ENCODE peak calls at places on chromosomes 16 and 17, in ten cellular contexts. K is effector memory CD4-positive, alpha-beta T cell; P is left lung; W is heart right ventricle; R is ovary; G is cardiac muscle cell; E is fibroblast of lung; X is upper lobe of right lung; T is neuronal stem cell; F is CD4-positive, alpha-beta memory T cell. D is an unnamed sample. For H3K36me3 and H3K9me3, the result is how much of the 10 kb centered on the place peaks cover.

GRCh38 chr16:56742030-56742984 is 12.4 kb downstream of the NUP93 start:
- DNase-seq in R (no peak), T (no peak), F (no peak), E (peak), G (peak), K (no peak), X (no peak), W (no peak), P (no peak), D (no peak)

GRCh38 chr16:1057252-1057932 is 15.2 kb upstream of the SSTR5 start:
- DNase-seq in T (no peak), F (peak), R (no peak), X (no peak), W (peak), G (peak), K (peak), E (no peak), P (no peak), D (peak)

GRCh38 chr16:47731252-47731651 is 270.1 kb downstream of the PHKB start:
- DNase-seq in P (no peak), G (peak), E (peak), R (no peak), K (no peak), X (no peak), F (no peak), W (no peak), T (no peak), D (no peak)

GRCh38 chr17:10754109-10754508 is 24.3 kb upstream of the TMEM220 start:
- DNase-seq in W (peak), E (peak), P (no peak), T (no peak), K (no peak), R (peak), F (no peak), X (no peak), G (peak), D (peak)

GRCh38 chr16:78955206-78955605 is 645.3 kb downstream of the MAF start:
- DNase-seq in P (no peak), T (no peak), X (no peak), G (no peak), K (no peak), W (no peak), R (no peak), F (no peak), E (no peak), D (no peak)

GRCh38 chr16:85750021-85750826 is 672 bp downstream of the C16orf74 start:
- DNase-seq in X (peak), P (peak), G (peak), W (peak), E (peak), T (no peak), K (no peak), R (peak), F (no peak), D (no peak)

GRCh38 chr17:82838386-82839063 is 1.3 kb downstream of the ZNF750 start:
- DNase-seq in K (no peak), R (no peak), F (no peak), E (peak), P (peak), W (peak), G (peak), T (no peak), X (peak), D (peak)

GRCh38 chr17:43033947-43034622 is 9.1 kb downstream of the RND2 start:
- DNase-seq in T (peak), E (no peak), F (no peak), X (no peak), G (no peak), W (no peak), K (no peak), R (no peak), P (no peak), D (no peak)

GRCh38 chr16:16025214-16025968 is 76.0 kb downstream of the ABCC1 start:
- DNase-seq in K (peak), F (peak), G (peak), T (no peak), X (no peak), E (peak), W (no peak), R (no peak), P (no peak), D (no peak)

GRCh38 chr16:50123417-50123816 is 29.7 kb upstream of the TENT4B start:
- DNase-seq in X (no peak), F (no peak), G (no peak), W (no peak), K (no peak), P (no peak), T (no peak), E (no peak), R (no peak), D (no peak)

GRCh38 chr17:15981646-15982580 is 17.6 kb downstream of the ZSWIM7 start:
- DNase-seq in X (no peak), R (no peak), G (peak), F (no peak), W (no peak), K (no peak), P (no peak), T (no peak), E (peak), D (no peak)

GRCh38 chr16:27795992-27796614 is 246.2 kb downstream of the KATNIP start:
- DNase-seq in R (peak), W (peak), X (no peak), E (peak), F (no peak), P (peak), K (no peak), T (peak), G (peak), D (peak)

GRCh38 chr17:49515196-49515770 is 20.2 kb downstream of the NGFR start:
- DNase-seq in G (peak), W (peak), X (peak), E (peak), P (peak), T (peak), R (peak), F (no peak), K (no peak), D (peak)

GRCh38 chr17:65198653-65199382 is 61.6 kb downstream of the RGS9 start:
- DNase-seq in K (no peak), R (no peak), E (peak), X (no peak), W (no peak), T (peak), P (no peak), G (peak), F (no peak), D (no peak)

GRCh38 chr16:122342-122741 is 16.1 kb downstream of the NPRL3 start:
- DNase-seq in W (no peak), X (no peak), E (no peak), F (no peak), K (no peak), P (no peak), G (no peak), R (no peak), T (no peak), D (no peak)

GRCh38 chr17:66805567-66805966 is 29.4 kb upstream of the CACNG5 start:
- DNase-seq in P (no peak), F (no peak), G (no peak), X (no peak), E (no peak), W (no peak), R (no peak), K (no peak), T (no peak), D (no peak)

GRCh38 chr17:82788206-82789001 is 36.5 kb downstream of the TBCD start:
- DNase-seq in W (no peak), E (no peak), G (no peak), K (no peak), F (no peak), R (no peak), T (no peak), X (no peak), P (no peak), D (no peak)

GRCh38 chr17:30151471-30151870 is 34.9 kb downstream of the NSRP1 start:
- DNase-seq in F (no peak), G (no peak), W (no peak), R (no peak), T (no peak), P (no peak), K (no peak), X (no peak), E (no peak), D (no peak)

GRCh38 chr16:64269756-64270155 is 852.1 kb downstream of the CDH11 start:
- DNase-seq in W (no peak), X (no peak), R (no peak), E (peak), G (no peak), P (no peak), T (no peak), F (no peak), K (no peak), D (no peak)

GRCh38 chr17:49964539-49965521 is 4.2 kb upstream of the DLX4 start:
- DNase-seq in P (no peak), X (no peak), E (peak), K (no peak), T (no peak), W (no peak), R (no peak), G (no peak), F (no peak), D (no peak)

GRCh38 chr17:71163121-71163812 is 957.6 kb upstream of the SOX9 start:
- DNase-seq in R (no peak), G (peak), E (peak), K (no peak), P (no peak), W (no peak), T (no peak), F (no peak), X (no peak), D (peak)

GRCh38 chr16:50311891-50312501 is 45.6 kb downstream of the ADCY7 start:
- DNase-seq in G (no peak), T (no peak), R (no peak), W (no peak), K (no peak), F (peak), X (peak), P (no peak), E (no peak), D (no peak)

GRCh38 chr17:36703860-36704266 is 102.5 kb downstream of the MRM1 start:
- DNase-seq in R (peak), F (peak), T (peak), P (peak), G (peak), W (peak), X (peak), K (no peak), E (peak), D (peak)

GRCh38 chr17:45081046-45081703 is 20.1 kb downstream of the NMT1 start:
- DNase-seq in K (no peak), P (no peak), G (no peak), F (no peak), T (no peak), R (no peak), E (no peak), X (no peak), W (no peak), D (no peak)

GRCh38 chr17:17694229-17695081 is 13.2 kb downstream of the RAI1 start:
- DNase-seq in E (peak), T (no peak), W (peak), R (peak), G (peak), P (peak), X (peak), F (peak), K (peak), D (peak)

GRCh38 chr17:65742433-65743312 is 181.2 kb upstream of the AXIN2 start:
- DNase-seq in X (no peak), P (no peak), R (no peak), K (no peak), E (peak), T (no peak), F (no peak), W (no peak), G (peak), D (no peak)

GRCh38 chr17:20925091-20925490 is 117.7 kb downstream of the USP22 start:
- DNase-seq in P (no peak), W (no peak), E (peak), F (no peak), G (peak), R (no peak), X (no peak), T (no peak), K (no peak), D (no peak)

GRCh38 chr17:76873856-76874255 is 5.7 kb downstream of the MGAT5B start:
- DNase-seq in T (no peak), K (no peak), P (no peak), X (no peak), G (no peak), E (peak), W (no peak), R (no peak), F (no peak), D (no peak)

GRCh38 chr17:70357196-70357595 is 187.9 kb downstream of the KCNJ2 start:
- DNase-seq in X (no peak), F (no peak), P (no peak), R (no peak), G (no peak), E (no peak), K (no peak), W (no peak), T (peak), D (no peak)

GRCh38 chr17:81568416-81568815 is 16.3 kb upstream of the FAAP100 start:
- DNase-seq in K (no peak), R (no peak), E (no peak), T (no peak), X (no peak), G (no peak), P (no peak), F (no peak), W (no peak), D (no peak)

GRCh38 chr16:68351463-68351862 is 40.6 kb downstream of the PRMT7 start:
- DNase-seq in R (no peak), W (no peak), T (no peak), F (no peak), K (no peak), G (no peak), E (no peak), P (no peak), X (no peak), D (no peak)

GRCh38 chr16:4283939-4284338 is 11.1 kb upstream of the TFAP4 start:
- DNase-seq in K (no peak), E (peak), G (no peak), X (no peak), T (no peak), W (no peak), F (no peak), P (no peak), R (no peak), D (no peak)

GRCh38 chr17:58092797-58093385 is 9.7 kb downstream of the DYNLL2 start:
- DNase-seq in X (no peak), T (no peak), G (no peak), W (no peak), R (no peak), F (no peak), E (no peak), P (no peak), K (no peak), D (no peak)

GRCh38 chr17:29177871-29178749 is 2.1 kb downstream of the MYO18A start:
- DNase-seq in W (no peak), K (no peak), T (no peak), P (peak), F (no peak), R (no peak), G (no peak), E (no peak), X (no peak), D (no peak)

GRCh38 chr16:12423151-12423550 is 380.5 kb downstream of the CPPED1 start:
- DNase-seq in G (no peak), K (no peak), E (no peak), R (no peak), W (no peak), F (no peak), X (no peak), P (no peak), T (no peak), D (no peak)

GRCh38 chr16:22313876-22314470 is 16.8 kb downstream of the POLR3E start:
- DNase-seq in X (no peak), K (no peak), E (no peak), R (no peak), F (no peak), T (no peak), G (no peak), P (no peak), W (no peak), D (peak)
- H3K36me3 ChIP-seq in X (half or more), K (half or more), E (under half), R (under half), F (half or more), T (half or more), G (under half), P (under half), W (under half), D (under half)

DNA sequence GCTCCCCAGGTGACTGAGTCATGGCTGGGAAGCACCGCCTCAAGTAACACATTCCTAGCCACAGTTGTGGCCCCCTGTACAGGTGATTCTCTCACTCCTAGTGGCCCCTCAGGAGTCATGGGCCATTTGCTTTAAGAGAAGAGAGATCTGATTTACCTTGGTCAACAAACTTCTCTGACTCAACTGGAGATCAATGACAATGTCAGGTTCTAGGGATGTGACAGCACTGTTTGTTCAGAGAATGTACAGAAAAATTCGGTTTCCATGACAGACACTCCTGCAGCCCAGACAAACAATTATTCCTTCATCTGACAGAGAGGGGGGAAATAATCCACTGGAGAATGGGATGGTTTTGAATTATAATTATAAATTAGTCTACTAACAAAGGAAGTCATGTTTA is 9.8 kb downstream of the ERN1 start:
- DNase-seq in X (no peak), G (no peak), E (no peak), T (no peak), P (no peak), R (no peak), F (no peak), K (no peak), W (no peak), D (no peak)
- H3K27ac ChIP-seq in X (no peak), G (no peak), E (no peak), T (no peak), P (peak), R (no peak), F (peak), K (peak), W (no peak), D (peak)

GRCh38 chr17:22512506-22512905 is 820.2 kb downstream of the KCNJ18 start:
- DNase-seq in P (no peak), F (no peak), E (no peak), R (no peak), W (no peak), T (no peak), G (no peak), X (no peak), K (no peak), D (no peak)

GRCh38 chr17:22512997-22513538 is 820.7 kb downstream of the KCNJ18 start:
- DNase-seq in P (no peak), G (no peak), K (no peak), R (no peak), F (no peak), W (no peak), X (no peak), T (no peak), E (no peak), D (no peak)

GRCh38 chr17:22511431-22511830 is 819.1 kb downstream of the KCNJ18 start:
- DNase-seq in T (no peak), R (no peak), P (no peak), G (no peak), W (no peak), X (no peak), K (no peak), E (no peak), F (no peak), D (no peak)

GRCh38 chr17:22510504-22510903 is 818.2 kb downstream of the KCNJ18 start:
- DNase-seq in T (no peak), E (no peak), G (no peak), X (no peak), F (no peak), R (no peak), W (no peak), P (no peak), K (no peak), D (no peak)

DNA sequence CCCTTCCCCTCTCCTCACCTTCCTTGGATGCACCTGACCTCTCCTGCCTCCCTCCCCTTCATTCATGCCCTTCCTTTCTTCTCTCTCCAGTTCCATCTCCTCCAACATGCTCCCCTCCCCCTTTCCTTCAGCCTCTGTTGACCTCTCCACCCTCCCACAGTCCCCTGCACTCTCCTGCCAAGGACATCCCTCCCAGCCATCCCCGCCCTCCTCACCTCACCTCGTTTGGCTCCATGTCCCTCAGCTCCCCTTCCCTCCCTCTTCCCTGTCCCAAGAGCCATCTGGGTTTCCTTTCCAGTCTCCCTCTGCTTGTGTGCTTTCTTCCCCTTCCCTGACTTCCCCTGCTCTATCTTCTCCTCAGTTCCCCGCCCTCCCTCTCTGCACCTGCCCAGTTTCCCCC is 819.7 kb downstream of the KCNJ18 start:
- DNase-seq in G (no peak), K (no peak), X (no peak), E (no peak), T (no peak), P (no peak), R (no peak), W (no peak), F (no peak), D (no peak)
- H3K9me3 ChIP-seq in G (under half), K (under half), X (under half), E (under half), T (under half), P (under half), R (under half), W (under half), F (under half), D (under half)

GRCh38 chr16:2936436-2937011 is 24.8 kb downstream of the FLYWCH1 start:
- DNase-seq in K (no peak), E (no peak), T (no peak), P (no peak), X (no peak), G (no peak), W (no peak), F (no peak), R (no peak), D (no peak)

GRCh38 chr16:2935418-2935817 is 23.7 kb downstream of the FLYWCH1 start:
- DNase-seq in G (no peak), W (no peak), F (no peak), P (no peak), X (no peak), K (no peak), T (no peak), E (no peak), R (no peak), D (no peak)

GRCh38 chr16:2933136-2933535 is 21.4 kb downstream of the FLYWCH1 start:
- DNase-seq in W (no peak), F (no peak), G (no peak), R (no peak), K (no peak), T (no peak), X (peak), E (no peak), P (no peak), D (no peak)

GRCh38 chr16:2934450-2934849 is 22.7 kb downstream of the FLYWCH1 start:
- DNase-seq in R (no peak), P (no peak), G (no peak), E (no peak), W (no peak), K (no peak), T (no peak), F (no peak), X (no peak), D (no peak)

DNA sequence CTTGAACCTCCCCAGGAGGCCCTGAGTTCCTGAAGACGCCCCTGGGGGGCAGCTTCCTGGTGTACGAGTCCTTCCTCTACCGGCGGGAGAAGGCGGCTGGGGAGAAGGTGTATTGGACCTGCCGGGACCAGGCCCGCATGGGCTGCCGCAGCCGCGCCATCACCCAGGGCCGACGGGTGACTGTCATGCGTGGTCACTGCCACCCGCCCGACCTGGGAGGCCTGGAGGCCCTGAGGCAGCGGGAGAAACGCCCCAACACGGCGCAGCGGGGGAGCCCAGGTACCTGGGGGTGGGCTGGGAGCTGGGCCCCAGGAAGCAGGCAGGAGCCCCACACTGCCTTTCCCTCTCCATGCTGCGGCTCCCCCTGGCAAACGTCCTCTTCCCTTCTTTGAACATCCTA is 22.0 kb downstream of the FLYWCH1 start:
- DNase-seq in X (no peak), P (no peak), W (no peak), F (no peak), E (no peak), T (no peak), G (no peak), R (no peak), K (no peak), D (no peak)
- H3K36me3 ChIP-seq in X (half or more), P (under half), W (under half), F (under half), E (under half), T (under half), G (under half), R (under half), K (half or more), D (under half)

D was measured in pancreas.